ENCODE peak calls at places on chromosome 10, in ten cellular contexts. S is body of pancreas, U is colonic mucosa, L is tibial artery, M is MM.1S, H is ascending aorta, G is HCT116, B is coronary artery, P is foreskin fibroblast, J is transverse colon. F is an unnamed sample.

GRCh38 chr10:3068968-3069737 is 1.8 kb downstream of the PFKP start:
- DNase-seq in M (no peak), U (peak; percentile 38), S (no peak), G (no peak), L (no peak), P (peak; percentile 44), B (no peak), H (no peak), J (peak; percentile 28), F (no peak)

GRCh38 chr10:74039561-74040145 is 41.7 kb downstream of the VCL start:
- DNase-seq in L (peak; percentile 71), H (peak; percentile 75), P (peak; percentile 83), M (no peak), S (peak; percentile 18), U (no peak), B (peak; percentile 76), J (peak; percentile 18), G (no peak), F (peak; percentile 89)

GRCh38 chr10:15784662-15785300 is 65.1 kb upstream of the ITGA8 start:
- DNase-seq in L (no peak), J (no peak), U (no peak), G (no peak), M (no peak), P (peak; percentile 8), H (no peak), S (no peak), B (no peak), F (no peak)

GRCh38 chr10:132471125-132471451 is 66.5 kb upstream of the INPP5A start:
- DNase-seq in B (no peak), P (no peak), H (no peak), S (no peak), J (no peak), M (no peak), U (no peak), G (no peak), L (peak; percentile 58), F (no peak)

GRCh38 chr10:79322616-79323566 is 24.4 kb upstream of the PPIF start:
- DNase-seq in L (peak; percentile 76), B (no peak), J (peak; percentile 71), U (peak; percentile 61), S (peak; percentile 78), P (peak; percentile 87), M (no peak), G (no peak), H (peak; percentile 84), F (peak; percentile 83)

GRCh38 chr10:2772791-2773644 is 294.3 kb upstream of the PFKP start:
- DNase-seq in J (no peak), G (no peak), H (no peak), B (no peak), P (no peak), S (no peak), L (no peak), U (no peak), M (no peak), F (no peak)

GRCh38 chr10:94500063-94500462 is 45.5 kb upstream of the HELLS start:
- DNase-seq in U (no peak), L (no peak), G (no peak), S (no peak), P (peak; percentile 24), J (no peak), H (no peak), M (no peak), B (no peak), F (peak; percentile 30)

GRCh38 chr10:113879691-113880090 is 25.2 kb downstream of the NHLRC2 start:
- DNase-seq in H (no peak), G (no peak), U (no peak), S (no peak), L (no peak), J (no peak), P (no peak), M (no peak), B (no peak), F (no peak)

GRCh38 chr10:17981766-17982380 is 30.2 kb downstream of the SLC39A12 start:
- DNase-seq in P (peak; percentile 86), J (no peak), M (no peak), L (no peak), U (no peak), S (no peak), B (no peak), G (peak; percentile 27), H (no peak), F (peak; percentile 93)

GRCh38 chr10:72175166-72175565 is 40.6 kb upstream of the ANAPC16 start:
- DNase-seq in U (no peak), L (no peak), M (peak; percentile 47), G (no peak), B (no peak), H (no peak), S (no peak), J (no peak), P (peak; percentile 74), F (peak; percentile 47)

GRCh38 chr10:7969623-7970022 is 84.9 kb upstream of the GATA3 start:
- DNase-seq in P (no peak), M (no peak), L (no peak), J (no peak), H (no peak), B (no peak), U (no peak), G (no peak), S (no peak), F (peak; percentile 19)

GRCh38 chr10:71840177-71840711 is 10.8 kb downstream of the PSAP start:
- DNase-seq in P (peak; percentile 95), J (peak; percentile 66), H (peak; percentile 84), M (no peak), S (peak; percentile 66), G (no peak), L (peak; percentile 87), B (no peak), U (peak; percentile 58), F (peak; percentile 98)

GRCh38 chr10:21336476-21337170 is 188.9 kb downstream of the SKIDA1 start:
- DNase-seq in U (no peak), G (peak; percentile 84), M (no peak), H (peak; percentile 75), P (peak; percentile 96), B (no peak), S (peak; percentile 60), L (no peak), J (no peak), F (peak; percentile 97)
- H3K4me3 ChIP-seq in U (no peak overlapping the region), G (peak overlapping the region; percentile 38), M (no peak overlapping the region), H (no peak overlapping the region), P (no peak overlapping the region), B (no peak overlapping the region), S (no peak overlapping the region), L (no peak overlapping the region), J (no peak overlapping the region), F (no peak overlapping the region)

GRCh38 chr10:58643029-58643428 is 130.4 kb downstream of the BICC1 start:
- DNase-seq in L (no peak), M (no peak), S (no peak), P (no peak), J (no peak), G (no peak), B (no peak), H (no peak), U (no peak), F (peak; percentile 43)

GRCh38 chr10:58641708-58642107 is 129.0 kb downstream of the BICC1 start:
- DNase-seq in U (no peak), B (no peak), S (no peak), H (no peak), M (no peak), J (no peak), P (peak; percentile 77), L (no peak), G (no peak), F (peak; percentile 96)

GRCh38 chr10:58642283-58642682 is 129.6 kb downstream of the BICC1 start:
- DNase-seq in J (no peak), M (no peak), G (no peak), S (no peak), B (no peak), L (no peak), P (peak; percentile 87), H (no peak), U (no peak), F (peak; percentile 91)

GRCh38 chr10:58638406-58638805 is 125.7 kb downstream of the BICC1 start:
- DNase-seq in H (no peak), U (no peak), J (no peak), S (no peak), G (no peak), P (peak; percentile 47), B (no peak), L (no peak), M (no peak), F (peak; percentile 62)

DNA sequence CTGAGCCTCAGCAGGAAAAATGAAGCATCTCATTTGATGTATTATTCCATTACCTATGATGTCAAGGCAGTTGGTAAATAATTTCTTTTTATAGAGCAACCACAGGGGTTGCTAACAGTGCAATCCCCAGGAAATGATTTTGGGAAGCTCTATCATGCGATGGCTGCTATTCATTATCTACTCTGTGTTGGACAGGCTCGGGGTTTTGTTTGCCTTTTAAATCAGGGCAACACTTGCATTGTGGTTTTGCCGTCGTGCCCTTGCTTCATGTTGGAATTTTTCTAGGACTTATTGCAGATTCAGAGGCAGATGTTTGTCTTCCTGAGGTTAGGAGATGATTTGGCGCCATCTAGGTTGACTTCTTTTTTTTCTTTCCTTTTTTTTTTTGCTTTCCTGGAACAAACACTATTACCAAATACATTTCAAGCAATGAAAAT is 128.4 kb downstream of the BICC1 start:
- DNase-seq in J (no peak), L (no peak), M (no peak), G (peak; percentile 18), U (no peak), H (no peak), B (no peak), P (peak; percentile 96), S (peak; percentile 12), F (peak; percentile 94)
- TF ChIP-seq CTCF in J (no peak), L (no peak), M (peak; percentile 17), G (peak; percentile 42), U (no peak), H (no peak), B (no peak), P (no peak), S (no peak), F (peak; percentile 9)

DNA sequence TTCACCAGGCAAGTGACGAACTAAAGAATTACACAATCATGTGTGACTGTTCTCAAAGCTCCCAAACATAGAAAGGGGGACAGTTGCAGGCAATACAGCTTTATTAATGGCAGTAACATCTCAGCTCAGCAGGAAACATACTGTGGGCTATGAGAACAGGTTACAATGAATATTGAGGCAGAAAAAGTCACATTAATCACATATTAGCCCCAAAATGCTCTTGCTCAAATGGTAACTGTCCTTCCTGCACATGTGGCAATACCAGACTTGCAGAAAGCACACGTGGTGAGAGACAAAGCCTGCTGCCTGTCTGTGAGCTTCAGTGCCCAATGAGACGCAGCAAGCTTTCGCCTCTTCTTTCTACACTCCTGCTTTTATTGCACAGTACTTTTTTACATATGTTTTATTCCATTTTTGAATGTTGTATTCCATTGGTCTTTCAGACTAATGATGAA is 104.9 kb upstream of the ACBD5 start:
- DNase-seq in S (no peak), H (no peak), J (no peak), U (no peak), L (no peak), M (no peak), B (no peak), G (no peak), P (no peak), F (no peak)
- H3K4me3 ChIP-seq in S (no peak overlapping the region), H (no peak overlapping the region), J (no peak overlapping the region), U (no peak overlapping the region), L (no peak overlapping the region), M (no peak overlapping the region), B (no peak overlapping the region), G (no peak overlapping the region), P (no peak overlapping the region), F (no peak overlapping the region)

DNA sequence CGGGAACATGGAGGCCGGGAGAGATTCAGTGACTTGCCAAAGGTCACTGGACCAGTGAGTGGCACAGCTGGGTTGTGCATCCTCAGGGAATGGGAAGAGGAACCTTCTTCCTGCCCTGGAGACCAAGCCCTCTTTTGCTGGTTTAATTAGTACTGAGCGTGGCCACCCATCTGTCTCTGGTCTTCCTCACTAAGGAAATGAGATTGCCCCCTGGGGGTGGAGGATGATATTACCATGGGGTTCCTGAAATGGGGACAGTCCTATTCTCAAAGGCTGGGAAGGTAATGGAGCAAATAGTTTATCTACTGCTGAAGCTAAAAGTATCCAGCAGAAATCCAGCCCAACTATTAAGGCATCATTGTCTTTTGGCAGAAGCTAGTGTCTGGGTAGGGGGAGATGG is 98.6 kb upstream of the FGFR2 start:
- DNase-seq in B (no peak), S (no peak), P (no peak), H (no peak), G (peak; percentile 55), U (peak; percentile 70), J (peak; percentile 49), M (peak; percentile 28), L (no peak), F (no peak)
- TF ChIP-seq CTCF in B (no peak), S (peak; percentile 26), P (peak; percentile 6), H (no peak), G (peak; percentile 92), U (peak; percentile 33), J (peak; percentile 47), M (peak; percentile 39), L (peak; percentile 14), F (peak; percentile 14)